ENCODE peak calls at places on chromosomes 5 and 9, in six cellular contexts. Y is KBM-7, K is iPS DF 6.9, T is DMS79 treated with DMSO at 0.1 percent for 48 hours, L is esophagus squamous epithelium, G is brain microvascular endothelial cell. W is an unnamed sample.

GRCh38 chr9:107648153-107648716 is 158.7 kb upstream of the KLF4 start:
- DNase-seq in Y (no peak), L (no peak), K (no peak), G (no peak), T (no peak), W (no peak)

GRCh38 chr9:9177081-9177480 is 1377.5 kb upstream of the DMAC1 start:
- DNase-seq in K (no peak), L (no peak), Y (no peak), G (no peak), T (no peak), W (no peak)

GRCh38 chr9:129225201-129225778 is 47.2 kb upstream of the IER5L start:
- DNase-seq in Y (no peak), G (no peak), L (no peak), K (no peak), T (no peak), W (no peak)

GRCh38 chr9:80555782-80556325 is 984.1 kb downstream of the TLE4 start:
- DNase-seq in K (no peak), Y (no peak), G (no peak), T (no peak), L (no peak), W (no peak)

GRCh38 chr5:51043740-51044139 is 339.5 kb upstream of the ISL1 start:
- DNase-seq in Y (no peak), G (no peak), K (no peak), T (peak), L (no peak), W (no peak)

GRCh38 chr5:135434591-135435466 is 12.3 kb downstream of the DCANP1 start:
- DNase-seq in L (no peak), T (no peak), G (no peak), K (no peak), Y (no peak), W (peak)

GRCh38 chr5:170338272-170338671 is 40.7 kb upstream of the LCP2 start:
- DNase-seq in K (no peak), T (no peak), L (no peak), Y (no peak), G (no peak), W (no peak)

GRCh38 chr5:121967187-121967586 is 5.4 kb downstream of the SRFBP1 start:
- DNase-seq in T (no peak), Y (no peak), K (no peak), L (no peak), G (peak), W (no peak)

GRCh38 chr5:180343846-180344327 is 9.2 kb downstream of the GFPT2 start:
- DNase-seq in K (no peak), G (no peak), T (no peak), Y (no peak), L (no peak), W (no peak)

GRCh38 chr9:90642570-90643539 is at the start of gene DIRAS2:
- DNase-seq in T (peak), Y (no peak), K (peak), L (no peak), G (peak), W (peak)

GRCh38 chr5:54722846-54723433 is 205.4 kb downstream of the SNX18 start:
- DNase-seq in K (no peak), T (no peak), Y (no peak), G (peak), L (no peak), W (no peak)

GRCh38 chr9:27715651-27716050 is 142.4 kb upstream of the C9orf72 start:
- DNase-seq in Y (no peak), T (no peak), G (no peak), L (no peak), K (no peak), W (no peak)

GRCh38 chr9:95406114-95406513 is 88.6 kb upstream of the FANCC start:
- DNase-seq in Y (no peak), K (no peak), T (no peak), L (no peak), G (no peak), W (no peak)

GRCh38 chr9:974064-974992 is 2.1 kb upstream of the DMRT3 start:
- DNase-seq in L (no peak), T (no peak), K (no peak), Y (no peak), G (no peak), W (no peak)

GRCh38 chr9:120394058-120394669 is 185.8 kb downstream of the CDK5RAP2 start:
- DNase-seq in L (no peak), T (no peak), K (no peak), Y (peak), G (peak), W (no peak)

GRCh38 chr5:64505769-64506566 is at the start of gene RGS7BP:
- DNase-seq in L (no peak), T (peak), Y (no peak), K (no peak), G (peak), W (peak)

GRCh38 chr5:90119531-90119940 is 290.0 kb downstream of the CETN3 start:
- DNase-seq in G (no peak), T (no peak), L (no peak), Y (no peak), K (no peak), W (no peak)

GRCh38 chr9:7560669-7561305 is 238.8 kb downstream of the DMAC1 start:
- DNase-seq in K (no peak), G (no peak), L (no peak), Y (no peak), T (no peak), W (no peak)

GRCh38 chr9:96626912-96627311 is 7.3 kb upstream of the CDC14B start:
- DNase-seq in K (no peak), G (no peak), T (no peak), Y (no peak), L (no peak), W (no peak)

GRCh38 chr5:170752257-170753215 is 31.0 kb upstream of the GABRP start:
- DNase-seq in G (no peak), L (no peak), K (no peak), T (peak), Y (no peak), W (no peak)

GRCh38 chr5:53023969-53024368 is 34.8 kb downstream of the ITGA2 start:
- DNase-seq in T (no peak), K (no peak), Y (no peak), G (peak), L (no peak), W (no peak)

GRCh38 chr5:56466136-56466816 is 233.1 kb upstream of the ANKRD55 start:
- DNase-seq in G (no peak), Y (peak), K (no peak), T (no peak), L (no peak), W (no peak)

GRCh38 chr5:151319334-151319733 is 15.8 kb upstream of the SLC36A3 start:
- DNase-seq in T (peak), L (no peak), Y (peak), G (peak), K (no peak), W (no peak)

GRCh38 chr5:93636850-93637249 is 53.8 kb downstream of the NR2F1 start:
- DNase-seq in G (no peak), L (no peak), Y (no peak), T (no peak), K (no peak), W (no peak)

GRCh38 chr9:7336356-7337075 is 463.1 kb downstream of the DMAC1 start:
- DNase-seq in L (no peak), Y (peak), T (peak), K (no peak), G (no peak), W (no peak)

GRCh38 chr5:30574761-30575160 is 618.7 kb upstream of the CDH6 start:
- DNase-seq in Y (no peak), G (no peak), T (no peak), L (no peak), K (no peak), W (no peak)

GRCh38 chr9:93591706-93592388 is 15.5 kb downstream of the PHF2 start:
- DNase-seq in G (no peak), Y (no peak), L (no peak), T (no peak), K (no peak), W (peak)

GRCh38 chr9:20382460-20383071 is 239.7 kb downstream of the MLLT3 start:
- DNase-seq in G (peak), Y (peak), L (no peak), K (no peak), T (no peak), W (no peak)

GRCh38 chr9:68740561-68740960 is 35.5 kb downstream of the PIP5K1B start:
- DNase-seq in G (no peak), L (no peak), K (no peak), Y (no peak), T (peak), W (no peak)

GRCh38 chr9:136110082-136111061 is 8.3 kb downstream of the TMEM250 start:
- DNase-seq in Y (no peak), T (peak), L (no peak), G (no peak), K (no peak), W (no peak)

GRCh38 chr5:6728011-6728794 is 15.0 kb downstream of the TENT4A start:
- DNase-seq in G (no peak), T (no peak), K (no peak), Y (no peak), L (no peak), W (no peak)

GRCh38 chr5:3035452-3035851 is 284.0 kb upstream of the IRX2 start:
- DNase-seq in K (no peak), G (no peak), L (no peak), T (no peak), Y (no peak), W (no peak)

GRCh38 chr9:95477885-95478790 is 38.6 kb downstream of the PTCH1 start:
- DNase-seq in T (no peak), K (no peak), G (no peak), L (no peak), Y (no peak), W (no peak)

GRCh38 chr9:95506438-95506691 is 10.4 kb downstream of the PTCH1 start:
- DNase-seq in T (no peak), L (no peak), G (no peak), K (no peak), Y (peak), W (no peak)

GRCh38 chr5:90560771-90561170 is 2.2 kb downstream of the ADGRV1 start:
- DNase-seq in G (no peak), K (no peak), L (no peak), Y (no peak), T (peak), W (no peak)

GRCh38 chr9:88173378-88173999 is 35.2 kb upstream of the SPATA31C2 start:
- DNase-seq in K (peak), Y (peak), G (peak), T (no peak), L (no peak), W (peak)

GRCh38 chr9:89448381-89448780 is 49.5 kb downstream of the SEMA4D start:
- DNase-seq in L (no peak), G (no peak), Y (no peak), T (no peak), K (no peak), W (no peak)

GRCh38 chr5:147188200-147189108 is 46.4 kb upstream of the STK32A start:
- DNase-seq in T (peak), L (no peak), Y (peak), K (peak), G (peak), W (no peak)

GRCh38 chr9:105330755-105331154 is 86.3 kb downstream of the SLC44A1 start:
- DNase-seq in K (no peak), L (no peak), G (no peak), Y (no peak), T (no peak), W (no peak)

GRCh38 chr5:76401801-76402250 is 1.3 kb upstream of the IQGAP2 start:
- DNase-seq in G (no peak), L (no peak), T (no peak), K (no peak), Y (no peak), W (no peak)